ENCODE peak calls at places on chromosomes 7 and 10, in five cellular contexts. U, N, D, M and R are unnamed samples.

GRCh38 chr7:22167482-22167881 is 189.5 kb downstream of the RAPGEF5 start:
- DNase-seq in U (no peak), N (no peak), D (no peak), M (no peak), R (no peak)

GRCh38 chr10:58856508-58857240 is 319.8 kb upstream of the PHYHIPL start:
- DNase-seq in U (no peak), N (peak; percentile 97), D (no peak), M (no peak), R (no peak)

GRCh38 chr7:49976238-49976637 is 116.8 kb downstream of the ZPBP start:
- DNase-seq in U (no peak), N (no peak), D (no peak), M (no peak), R (no peak)

GRCh38 chr10:119391430-119392313 is 150.8 kb downstream of the RGS10 start:
- DNase-seq in U (no peak), N (no peak), D (no peak), M (no peak), R (no peak)

GRCh38 chr7:17532861-17533404 is 234.5 kb downstream of the AHR start:
- DNase-seq in U (no peak), N (peak; percentile 89), D (no peak), M (no peak), R (no peak)

GRCh38 chr10:131512852-131513251 is 201.3 kb upstream of the TCERG1L start:
- DNase-seq in U (no peak), N (no peak), D (no peak), M (no peak), R (no peak)

GRCh38 chr7:132773527-132773956 is 197.3 kb upstream of the PLXNA4 start:
- DNase-seq in U (no peak), N (no peak), D (no peak), M (no peak), R (no peak)

GRCh38 chr7:43763183-43763582 is 4.7 kb downstream of the BLVRA start:
- DNase-seq in U (no peak), N (no peak), D (no peak), M (no peak), R (no peak)

GRCh38 chr7:11082552-11083213 is 109.0 kb downstream of the PHF14 start:
- DNase-seq in U (no peak), N (no peak), D (no peak), M (no peak), R (no peak)

GRCh38 chr10:47458466-47459154 is 25.3 kb downstream of the ANXA8 start:
- DNase-seq in U (no peak), N (peak; percentile 89), D (no peak), M (no peak), R (no peak)

GRCh38 chr10:67119648-67120047 is 193.8 kb downstream of the LRRTM3 start:
- DNase-seq in U (no peak), N (peak; percentile 38), D (no peak), M (no peak), R (no peak)

GRCh38 chr10:5534051-5534821 is 9.5 kb downstream of the CALML3 start:
- DNase-seq in U (no peak), N (no peak), D (no peak), M (no peak), R (no peak)